ENCODE peak calls at places on chromosomes 13 and 19, in four cellular contexts. E, C, M and Z are unnamed samples.

GRCh38 chr13:31424130-31424729 is 224.5 kb downstream of the B3GLCT start:
- DNase-seq in E (peak), C (peak), M (peak), Z (peak)

GRCh38 chr19:5985098-5985783 is 7.3 kb upstream of the RANBP3 start:
- DNase-seq in E (peak), C (no peak), M (peak), Z (no peak)

GRCh38 chr13:25882732-25883357 is 169.0 kb downstream of the SHISA2 start:
- DNase-seq in E (no peak), C (no peak), M (no peak), Z (no peak)

GRCh38 chr13:100611678-100612492 is 23.3 kb upstream of the GGACT start:
- DNase-seq in E (peak), C (no peak), M (no peak), Z (no peak)

GRCh38 chr19:35731353-35731752 is 10.9 kb downstream of the IGFLR1 start:
- DNase-seq in E (no peak), C (no peak), M (no peak), Z (no peak)

GRCh38 chr13:71864094-71864980 is 2.7 kb downstream of the DACH1 start:
- DNase-seq in E (peak), C (no peak), M (no peak), Z (peak)

GRCh38 chr19:34851277-34851804 is 75.4 kb upstream of the ZNF30 start:
- DNase-seq in E (no peak), C (no peak), M (no peak), Z (no peak)

GRCh38 chr13:112821340-112822055 is 131.7 kb downstream of the ATP11A start:
- DNase-seq in E (no peak), C (no peak), M (peak), Z (no peak)

GRCh38 chr13:60957816-60958215 is 457.8 kb downstream of the PCDH20 start:
- DNase-seq in E (no peak), C (no peak), M (no peak), Z (no peak)

GRCh38 chr19:6765738-6766356 is 1.4 kb downstream of the SH2D3A start:
- DNase-seq in E (no peak), C (no peak), M (no peak), Z (no peak)

GRCh38 chr19:3693030-3693925 is 7.0 kb downstream of the PIP5K1C start:
- DNase-seq in E (no peak), C (peak), M (no peak), Z (no peak)

GRCh38 chr19:34507414-34508067 is 26.0 kb downstream of the WTIP start:
- DNase-seq in E (no peak), C (no peak), M (no peak), Z (no peak)

GRCh38 chr13:66138172-66138811 is 1091.8 kb downstream of the PCDH9 start:
- DNase-seq in E (no peak), C (no peak), M (no peak), Z (no peak)

GRCh38 chr13:111283991-111284390 is 36.5 kb upstream of the TEX29 start:
- DNase-seq in E (no peak), C (no peak), M (no peak), Z (no peak)

GRCh38 chr13:22800726-22801401 is 379.9 kb upstream of the SGCG start:
- DNase-seq in E (no peak), C (peak), M (peak), Z (peak)

GRCh38 chr19:58326501-58326913 is 287 bp upstream of the ZSCAN22 start:
- DNase-seq in E (no peak), C (no peak), M (no peak), Z (no peak)

GRCh38 chr19:38006361-38007045 is 99.5 kb downstream of the SIPA1L3 start:
- DNase-seq in E (no peak), C (no peak), M (no peak), Z (no peak)

GRCh38 chr19:5113101-5113557 is 144.2 kb downstream of the KDM4B start:
- DNase-seq in E (no peak), C (no peak), M (peak), Z (no peak)

GRCh38 chr13:70666883-70667282 is 558.6 kb upstream of the KLHL1 start:
- DNase-seq in E (no peak), C (no peak), M (no peak), Z (no peak)

GRCh38 chr19:3818479-3818878 is 32.3 kb upstream of the MATK start:
- DNase-seq in E (no peak), C (no peak), M (peak), Z (no peak)

GRCh38 chr13:43389573-43389972 is 366.2 kb downstream of the DNAJC15 start:
- DNase-seq in E (no peak), C (no peak), M (peak), Z (no peak)

GRCh38 chr13:73274147-73274546 is 215.3 kb downstream of the KLF5 start:
- DNase-seq in E (no peak), C (no peak), M (peak), Z (no peak)

GRCh38 chr13:84933797-84934196 is 865.4 kb downstream of the SLITRK6 start:
- DNase-seq in E (no peak), C (no peak), M (no peak), Z (no peak)

GRCh38 chr13:23321534-23322241 is 111.8 kb downstream of the SACS start:
- DNase-seq in E (peak), C (peak), M (peak), Z (peak)

GRCh38 chr19:42386974-42387707 is 3.0 kb downstream of the CNFN start:
- DNase-seq in E (peak), C (no peak), M (peak), Z (peak)

GRCh38 chr13:50156140-50156539 is 140.9 kb downstream of the KCNRG start:
- DNase-seq in E (no peak), C (no peak), M (peak), Z (no peak)

GRCh38 chr19:23528376-23528775 is 133.1 kb upstream of the ZNF91 start:
- DNase-seq in E (no peak), C (no peak), M (no peak), Z (no peak)

GRCh38 chr19:8355631-8356402 is 8.1 kb upstream of the ANGPTL4 start:
- DNase-seq in E (peak), C (peak), M (peak), Z (no peak)

GRCh38 chr19:33225458-33225925 is at the start of gene SLC7A10:
- DNase-seq in E (no peak), C (no peak), M (no peak), Z (no peak)
- H3K27ac ChIP-seq in E (no peak), C (no peak), M (no peak), Z (no peak)

GRCh38 chr19:18437481-18438330 is at the start of gene ISYNA1:
- DNase-seq in E (peak), C (no peak), M (peak), Z (peak)

GRCh38 chr19:18435185-18435841 is 2.6 kb downstream of the ISYNA1 start:
- DNase-seq in E (no peak), C (no peak), M (no peak), Z (no peak)

GRCh38 chr19:18438331-18439024 is 545 bp upstream of the ISYNA1 start:
- DNase-seq in E (peak), C (peak), M (no peak), Z (peak)

GRCh38 chr19:18435848-18436631 is 1.9 kb downstream of the ISYNA1 start:
- DNase-seq in E (no peak), C (no peak), M (no peak), Z (no peak)

GRCh38 chr19:18436651-18437478 is 1.1 kb downstream of the ISYNA1 start:
- DNase-seq in E (peak), C (peak), M (peak), Z (peak)
- H3K27ac ChIP-seq in E (peak), C (peak), M (no peak), Z (peak)

GRCh38 chr13:77430377-77430951 is 103.6 kb upstream of the MYCBP2 start:
- DNase-seq in E (no peak), C (no peak), M (no peak), Z (no peak)

GRCh38 chr13:77425705-77426104 is 98.8 kb upstream of the MYCBP2 start:
- DNase-seq in E (no peak), C (no peak), M (no peak), Z (no peak)

GRCh38 chr13:77429320-77430142 is 102.6 kb upstream of the MYCBP2 start:
- DNase-seq in E (no peak), C (no peak), M (no peak), Z (no peak)

GRCh38 chr13:77434289-77434688 is 101.2 kb upstream of the SCEL start:
- DNase-seq in E (no peak), C (no peak), M (no peak), Z (no peak)

DNA sequence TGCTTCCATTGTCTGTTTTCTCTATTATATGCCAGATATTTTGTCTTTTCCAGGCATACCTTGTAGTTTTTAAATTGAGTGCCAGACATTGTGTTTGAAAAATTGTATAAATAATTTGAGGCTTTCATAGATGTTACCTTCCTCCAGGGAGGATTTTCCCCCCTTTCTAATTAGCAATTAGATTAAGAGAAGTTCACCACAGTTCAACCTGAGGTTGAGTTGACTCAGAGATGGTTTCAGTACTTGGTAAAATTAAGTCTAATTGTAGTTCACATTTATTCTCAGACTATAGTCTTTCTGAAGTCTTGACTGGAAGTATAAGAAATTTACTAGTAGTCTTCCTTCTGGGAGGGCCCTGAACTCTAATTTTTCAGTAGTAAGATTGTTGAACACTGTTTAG is 104.1 kb upstream of the SCEL start:
- DNase-seq in E (no peak), C (no peak), M (no peak), Z (no peak)
- H3K27ac ChIP-seq in E (no peak), C (no peak), M (no peak), Z (no peak)

DNA sequence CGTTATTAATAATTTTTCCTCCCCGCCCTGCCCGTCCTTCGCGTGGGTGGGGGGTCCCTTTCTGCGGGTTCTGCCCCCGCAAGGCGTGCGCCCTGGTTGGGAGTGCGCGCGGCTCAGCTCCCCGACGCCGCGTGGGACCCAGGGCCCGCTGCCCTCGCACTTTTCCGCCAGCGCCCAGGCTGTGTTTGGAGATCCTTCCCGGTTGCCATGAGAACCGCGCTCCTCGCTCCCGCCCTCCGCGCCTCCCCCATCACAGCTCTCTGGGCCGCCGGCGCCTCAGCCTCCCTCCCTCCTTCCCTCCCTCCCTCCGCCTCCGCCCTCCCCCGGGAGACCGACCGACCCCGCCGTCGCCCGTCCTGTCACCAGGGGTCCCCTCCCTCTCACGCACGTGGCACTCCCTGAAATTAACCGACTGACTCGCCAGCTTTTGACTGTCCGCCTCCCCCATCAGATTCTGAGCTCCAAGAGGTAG is 2.4 kb upstream of the SSBP4 start:
- DNase-seq in E (peak), C (peak), M (peak), Z (peak)
- H3K27ac ChIP-seq in E (peak), C (peak), M (peak), Z (peak)